ENCODE peak calls at places on chromosomes 13 and 19, in ten cellular contexts. N, S, F, Y, O, M, J, E, H and U are unnamed samples.

GRCh38 chr19:50705422-50706019 is 14.1 kb downstream of the SHANK1 start:
- DNase-seq in N (peak), S (no peak), F (no peak), Y (no peak), O (no peak), M (peak), J (no peak), E (peak), H (peak), U (peak)

GRCh38 chr19:33464010-33464732 is 57.4 kb downstream of the PEPD start:
- DNase-seq in N (no peak), S (no peak), F (no peak), Y (no peak), O (peak), M (no peak), J (peak), E (no peak), H (no peak), U (no peak)

GRCh38 chr13:48580185-48580803 is 47.4 kb upstream of the RCBTB2 start:
- DNase-seq in N (peak), S (peak), F (peak), Y (peak), O (peak), M (peak), J (peak), E (peak), H (peak), U (peak)

GRCh38 chr13:21812192-21812626 is 141.3 kb downstream of the FGF9 start:
- DNase-seq in N (no peak), S (peak), F (no peak), Y (no peak), O (no peak), M (no peak), J (no peak), E (no peak), H (no peak), U (no peak)

GRCh38 chr13:28100149-28101121 is at the start of gene FLT3:
- DNase-seq in N (peak), S (peak), F (peak), Y (peak), O (no peak), M (peak), J (peak), E (peak), H (peak), U (no peak)

GRCh38 chr13:110907951-110908898 is 6.6 kb downstream of the ANKRD10 start:
- DNase-seq in N (peak), S (peak), F (peak), Y (peak), O (no peak), M (peak), J (no peak), E (peak), H (no peak), U (no peak)

GRCh38 chr13:107799001-107799400 is 416.3 kb downstream of the LIG4 start:
- DNase-seq in N (peak), S (no peak), F (no peak), Y (no peak), O (no peak), M (no peak), J (no peak), E (peak), H (no peak), U (no peak)

GRCh38 chr13:79679334-79679733 is 198.4 kb downstream of the NDFIP2 start:
- DNase-seq in N (peak), S (peak), F (peak), Y (peak), O (peak), M (peak), J (peak), E (peak), H (peak), U (peak)

GRCh38 chr19:52963229-52963760 is 614 bp upstream of the ZNF816 start:
- DNase-seq in N (no peak), S (no peak), F (peak), Y (no peak), O (no peak), M (peak), J (peak), E (no peak), H (no peak), U (peak)

GRCh38 chr13:33312150-33312908 is 26.8 kb upstream of the STARD13 start:
- DNase-seq in N (peak), S (no peak), F (no peak), Y (no peak), O (no peak), M (no peak), J (no peak), E (peak), H (no peak), U (no peak)

GRCh38 chr19:51337141-51337860 is 4.6 kb downstream of the VSIG10L start:
- DNase-seq in N (no peak), S (no peak), F (no peak), Y (no peak), O (no peak), M (no peak), J (no peak), E (no peak), H (no peak), U (no peak)

DNA sequence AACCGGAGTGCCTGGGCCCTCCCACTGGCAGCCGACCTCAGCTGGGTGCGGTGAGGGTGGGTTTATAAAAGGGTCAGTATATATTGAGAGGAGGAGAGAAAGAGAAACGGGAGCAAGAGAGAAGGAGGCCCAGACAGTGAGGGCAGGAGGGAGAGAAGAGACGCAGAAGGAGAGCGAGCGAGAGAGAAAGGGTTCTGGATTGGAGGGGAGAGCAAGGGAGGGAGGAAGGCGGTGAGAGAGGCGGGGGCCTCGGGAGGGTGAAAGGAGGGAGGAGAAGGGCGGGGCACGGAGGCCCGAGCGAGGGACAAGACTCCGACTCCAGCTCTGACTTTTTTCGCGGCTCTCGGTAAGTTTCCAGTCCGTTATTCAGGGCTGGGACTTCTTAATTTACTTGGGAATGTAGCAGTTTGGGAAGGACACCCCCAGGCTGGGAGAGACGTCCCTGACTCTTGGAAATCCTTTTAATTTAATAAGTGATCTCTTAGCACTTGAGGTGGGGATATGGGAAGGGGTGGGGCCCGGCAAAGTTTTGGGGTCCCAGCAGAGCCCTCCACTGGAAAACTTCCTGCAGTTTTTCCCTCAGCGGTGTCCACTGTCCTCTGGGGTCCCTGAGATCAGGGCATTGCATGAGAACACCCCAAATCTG is at the start of gene EMP3:
- DNase-seq in N (peak), S (peak), F (peak), Y (peak), O (peak), M (peak), J (peak), E (peak), H (peak), U (peak)
- TF ChIP-seq POLR2A in N (peak), S (no peak), F (peak), Y (no peak), O (peak), M (no peak), J (no peak), E (peak), H (peak), U (peak)

DNA sequence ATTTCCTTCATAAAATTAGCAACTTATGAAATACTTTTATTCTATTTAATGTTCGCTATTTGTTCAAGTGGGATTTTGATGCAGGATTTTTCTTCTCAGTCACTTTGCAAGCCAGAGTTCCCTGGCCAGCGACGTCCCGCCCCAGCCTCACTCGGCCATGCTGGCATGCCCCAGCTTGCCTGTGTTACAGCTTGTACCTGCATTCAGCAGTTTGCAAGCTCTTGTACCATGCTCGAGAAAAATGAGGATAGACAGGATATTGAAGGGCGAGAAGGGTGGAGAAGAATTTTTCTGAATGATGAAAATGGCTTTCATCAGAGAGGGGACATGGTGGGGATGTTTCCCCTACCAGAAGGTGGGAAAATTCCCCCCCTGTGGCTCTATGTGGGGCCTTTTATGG is 2180.2 kb upstream of the PCDH20 start:
- DNase-seq in N (no peak), S (no peak), F (no peak), Y (no peak), O (no peak), M (no peak), J (no peak), E (no peak), H (no peak), U (no peak)
- TF ChIP-seq POLR2A in N (no peak), S (no peak), F (no peak), Y (no peak), O (no peak), M (no peak), J (no peak), E (no peak), H (no peak), U (no peak)

DNA sequence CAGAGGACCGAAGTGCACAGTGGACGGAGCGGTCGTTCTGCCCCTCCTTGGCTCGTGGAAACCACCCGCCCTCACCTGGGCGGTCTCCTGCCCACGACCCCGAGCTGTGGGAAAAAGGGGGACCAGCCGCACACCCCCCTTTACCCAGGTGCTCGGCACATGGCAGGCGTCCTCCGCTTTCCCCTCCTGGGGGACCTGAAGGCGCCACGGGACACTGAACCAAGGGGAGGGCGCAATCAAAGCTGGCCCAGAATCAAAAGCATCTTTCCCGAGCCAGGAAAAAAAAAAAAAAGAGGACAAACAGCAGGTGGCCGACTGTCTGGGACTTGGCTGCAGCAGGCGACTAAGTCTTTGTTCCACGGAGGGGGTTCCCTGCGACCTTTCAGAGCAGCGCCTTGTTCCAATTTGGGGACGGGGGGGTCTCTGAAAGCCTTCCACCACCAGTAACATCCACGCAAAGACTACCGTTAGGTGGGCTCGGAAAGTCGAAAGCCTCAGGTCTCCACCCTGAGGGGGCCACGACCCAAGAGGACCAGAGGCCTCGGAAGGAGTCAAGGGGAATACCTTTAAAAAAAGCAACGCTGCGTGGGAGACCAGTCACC is 1.1 kb downstream of the MBD3 start:
- DNase-seq in N (no peak), S (peak), F (no peak), Y (no peak), O (no peak), M (no peak), J (no peak), E (peak), H (peak), U (no peak)
- TF ChIP-seq POLR2A in N (no peak), S (no peak), F (no peak), Y (no peak), O (no peak), M (no peak), J (no peak), E (no peak), H (peak), U (no peak)

GRCh38 chr19:40717325-40717879 is 490 bp downstream of the ITPKC start:
- DNase-seq in N (no peak), S (peak), F (no peak), Y (no peak), O (peak), M (peak), J (peak), E (no peak), H (no peak), U (no peak)
- TF ChIP-seq POLR2A in N (no peak), S (no peak), F (no peak), Y (no peak), O (no peak), M (no peak), J (no peak), E (peak), H (no peak), U (no peak)

GRCh38 chr19:938233-938923 is 12.5 kb downstream of the ARID3A start:
- DNase-seq in N (no peak), S (no peak), F (no peak), Y (no peak), O (no peak), M (no peak), J (no peak), E (no peak), H (no peak), U (no peak)
- TF ChIP-seq POLR2A in N (no peak), S (no peak), F (no peak), Y (no peak), O (no peak), M (no peak), J (no peak), E (no peak), H (no peak), U (no peak)

GRCh38 chr13:42401376-42401775 is 129.4 kb downstream of the AKAP11 start:
- DNase-seq in N (no peak), S (no peak), F (no peak), Y (no peak), O (no peak), M (no peak), J (no peak), E (no peak), H (no peak), U (no peak)

GRCh38 chr13:42409061-42409460 is 137.1 kb downstream of the AKAP11 start:
- DNase-seq in N (no peak), S (no peak), F (no peak), Y (no peak), O (no peak), M (no peak), J (no peak), E (no peak), H (no peak), U (no peak)

GRCh38 chr13:42400188-42400833 is 128.4 kb downstream of the AKAP11 start:
- DNase-seq in N (no peak), S (no peak), F (no peak), Y (no peak), O (no peak), M (no peak), J (no peak), E (no peak), H (no peak), U (no peak)

GRCh38 chr13:42405665-42406390 is 133.9 kb downstream of the AKAP11 start:
- DNase-seq in N (peak), S (no peak), F (no peak), Y (no peak), O (no peak), M (no peak), J (no peak), E (no peak), H (no peak), U (no peak)
- TF ChIP-seq POLR2A in N (no peak), S (no peak), F (no peak), Y (no peak), O (no peak), M (no peak), J (no peak), E (no peak), H (no peak), U (no peak)